ENCODE peak calls at places on chromosomes 7 and 10, in four cellular contexts. B is HepG2, W is SK-N-SH, X is HCT116. Q is an unnamed sample.
A peak's percentile ranks its signal among the peaks of the same experiment; 100 is the strongest.

GRCh38 chr10:118412918-118413317 is 70.8 kb upstream of the FAM204A start:
- DNase-seq in B (no peak), W (no peak), X (no peak), Q (no peak)

GRCh38 chr7:75647709-75648438 is 90.9 kb downstream of the HIP1 start:
- DNase-seq in B (no peak), W (no peak), X (no peak), Q (no peak)

GRCh38 chr10:131891196-131891928 is 9.4 kb upstream of the PPP2R2D start:
- DNase-seq in B (peak; percentile 37), W (peak; percentile 68), X (no peak), Q (no peak)

GRCh38 chr10:34335960-34336359 is 479.1 kb downstream of the PARD3 start:
- DNase-seq in B (no peak), W (no peak), X (no peak), Q (no peak)

GRCh38 chr10:67788028-67788886 is 49.7 kb downstream of the DNAJC12 start:
- DNase-seq in B (peak; percentile 42), W (peak; percentile 37), X (peak; percentile 42), Q (peak; percentile 69)

GRCh38 chr10:102675887-102676616 is 31.8 kb downstream of the TRIM8 start:
- DNase-seq in B (peak; percentile 79), W (no peak), X (no peak), Q (peak; percentile 70)

GRCh38 chr7:135342887-135343286 is 109.2 kb downstream of the STRA8 start:
- DNase-seq in B (no peak), W (peak; percentile 71), X (no peak), Q (no peak)

GRCh38 chr7:155769701-155770100 is 42.6 kb downstream of the SHH start:
- DNase-seq in B (no peak), W (no peak), X (no peak), Q (no peak)

GRCh38 chr10:126222736-126223511 is 165.4 kb downstream of the ADAM12 start:
- DNase-seq in B (no peak), W (no peak), X (no peak), Q (no peak)

GRCh38 chr7:133365892-133366291 is 113.0 kb downstream of the EXOC4 start:
- DNase-seq in B (no peak), W (no peak), X (no peak), Q (no peak)

DNA sequence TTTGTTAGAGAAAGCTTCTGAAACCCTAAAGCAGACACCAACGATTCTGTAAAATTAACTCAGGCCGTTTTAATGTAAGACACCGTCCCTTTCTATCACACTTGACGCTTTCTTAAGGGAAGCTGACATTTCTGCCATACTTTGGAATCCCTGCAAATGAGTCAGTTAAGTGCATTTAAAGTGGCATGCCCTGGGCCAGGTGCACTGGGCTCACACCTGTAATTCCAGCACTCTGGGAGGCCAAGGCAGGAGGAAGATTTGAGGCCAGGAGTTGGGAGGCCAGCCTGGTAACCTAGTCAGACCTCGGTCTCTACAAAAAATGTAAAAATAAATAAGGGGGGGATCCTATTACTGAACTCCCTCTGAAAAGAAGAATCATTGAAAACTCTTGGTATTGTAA is 4.4 kb downstream of the UBE2H start:
- DNase-seq in B (no peak), W (no peak), X (no peak), Q (no peak)
- TF ChIP-seq JUND in B (no peak), W (no peak), X (no peak), Q (no peak)

DNA sequence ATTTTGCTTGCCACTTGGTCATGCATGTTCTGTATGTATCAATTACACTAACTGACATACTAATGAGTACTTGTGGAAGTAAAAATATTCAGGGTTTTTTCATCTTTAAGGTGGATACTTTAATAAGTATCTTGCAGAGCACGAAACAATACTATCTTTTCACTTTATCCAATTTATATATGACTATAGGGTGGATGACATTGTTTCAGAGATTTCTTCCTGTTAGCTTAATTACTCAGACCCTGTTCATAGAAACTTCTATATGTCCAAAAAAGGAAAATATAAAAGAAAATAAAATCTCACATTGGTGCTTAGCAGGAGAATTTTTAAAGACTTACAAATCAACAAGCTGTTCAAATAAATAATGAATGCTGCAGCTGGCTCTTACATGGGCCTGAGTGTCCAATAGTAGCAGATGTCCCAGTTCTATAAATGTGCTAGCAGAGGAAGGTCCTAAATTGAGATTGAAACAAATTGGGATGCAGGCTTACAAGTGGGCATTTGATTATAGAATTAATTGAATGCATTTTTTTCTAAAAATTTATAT is 91.5 kb upstream of the THSD7A start:
- DNase-seq in B (no peak), W (no peak), X (no peak), Q (no peak)
- TF ChIP-seq JUND in B (no peak), W (no peak), X (no peak), Q (no peak)

DNA sequence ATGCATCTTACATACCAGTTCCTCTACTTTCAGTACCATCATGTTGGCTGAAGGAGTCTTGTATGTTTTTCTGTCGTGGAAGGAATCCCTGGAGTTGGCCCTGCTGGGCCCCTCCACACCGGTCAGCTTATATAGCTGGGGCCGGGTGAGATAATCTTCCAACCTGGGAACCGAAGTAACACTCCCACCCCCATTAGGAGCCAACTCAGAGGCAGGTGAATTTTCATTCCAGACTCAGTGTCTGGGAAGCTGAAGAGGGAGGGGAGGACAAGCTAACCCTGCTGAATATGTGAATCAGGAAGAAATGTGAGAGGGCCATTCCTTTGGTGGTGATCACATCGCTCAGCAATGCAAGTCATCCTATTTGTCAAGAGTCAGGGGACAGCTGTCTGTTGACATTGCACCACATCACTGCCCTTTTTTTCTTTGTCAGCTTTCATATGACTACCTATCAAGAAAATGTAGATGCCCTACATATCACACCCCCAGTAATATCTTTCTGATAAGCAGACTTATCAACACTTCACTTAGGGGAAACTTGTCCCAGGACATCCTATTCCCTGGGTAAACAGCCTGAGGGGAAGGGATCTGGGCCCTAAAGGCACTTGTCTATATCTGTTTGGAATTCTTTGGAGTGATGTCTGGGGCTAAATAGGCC is at the start of gene ANKRD1:
- DNase-seq in B (peak; percentile 99), W (no peak), X (peak; percentile 60), Q (no peak)
- TF ChIP-seq JUND in B (peak; percentile 100), W (peak; percentile 97), X (peak; percentile 83), Q (peak; percentile 57)

DNA sequence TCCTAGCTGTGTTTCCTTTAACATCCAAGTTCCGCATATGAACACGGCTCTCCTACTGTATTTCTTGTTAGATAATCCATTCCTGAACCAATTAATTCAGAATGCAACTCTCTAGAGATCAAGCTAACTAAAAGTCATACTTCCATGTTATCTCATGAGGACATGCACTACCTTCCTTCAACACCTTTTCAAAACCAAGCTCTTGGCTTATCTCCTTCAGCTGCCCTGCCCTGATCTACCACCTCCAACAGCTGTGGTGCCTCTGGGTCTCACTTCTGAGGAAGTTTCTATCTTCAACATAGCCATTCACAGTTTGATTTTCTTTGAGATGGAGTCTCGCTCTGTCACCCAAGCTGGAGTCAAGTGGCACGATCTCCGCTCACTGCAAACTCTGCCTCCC is 109.5 kb downstream of the IDE start:
- DNase-seq in B (no peak), W (no peak), X (no peak), Q (no peak)
- TF ChIP-seq JUND in B (no peak), W (no peak), X (no peak), Q (no peak)

GRCh38 chr7:23356168-23356567 is 57.0 kb downstream of the MALSU1 start:
- DNase-seq in B (no peak), W (no peak), X (no peak), Q (no peak)

GRCh38 chr7:23353172-23353571 is 54.0 kb downstream of the MALSU1 start:
- DNase-seq in B (no peak), W (no peak), X (no peak), Q (no peak)

GRCh38 chr7:23358152-23358674 is 59.1 kb downstream of the MALSU1 start:
- DNase-seq in B (peak; percentile 74), W (no peak), X (no peak), Q (no peak)

GRCh38 chr7:23357190-23358093 is 58.3 kb downstream of the MALSU1 start:
- DNase-seq in B (peak; percentile 91), W (no peak), X (peak; percentile 43), Q (peak; percentile 39)

GRCh38 chr7:23356726-23357125 is 57.6 kb downstream of the MALSU1 start:
- DNase-seq in B (no peak), W (no peak), X (no peak), Q (peak; percentile 11)
- TF ChIP-seq JUND in B (no peak), W (no peak), X (no peak), Q (no peak)

GRCh38 chr7:148697256-148697841 is 1.4 kb upstream of the CUL1 start:
- DNase-seq in B (no peak), W (peak; percentile 55), X (no peak), Q (no peak)

GRCh38 chr7:148698397-148699023 is at the start of gene CUL1:
- DNase-seq in B (peak; percentile 46), W (peak; percentile 93), X (peak; percentile 34), Q (peak; percentile 85)

GRCh38 chr7:148699024-148699771 is 495 bp downstream of the CUL1 start:
- DNase-seq in B (peak; percentile 65), W (peak; percentile 89), X (no peak), Q (no peak)

GRCh38 chr7:148696787-148697186 is 1.9 kb upstream of the CUL1 start:
- DNase-seq in B (no peak), W (no peak), X (no peak), Q (no peak)

GRCh38 chr7:148697950-148698396 is 730 bp upstream of the CUL1 start:
- DNase-seq in B (no peak), W (no peak), X (no peak), Q (no peak)
- TF ChIP-seq JUND in B (no peak), W (no peak), X (no peak), Q (no peak)

Q was measured in T47D.